ENCODE peak calls at places on chromosomes 16 and 17, in ten cellular contexts. Y is stomach, M is HCT116, K is GM12878, E is esophagus muscularis mucosa, P is breast epithelium, J is H1, W is sigmoid colon, F is transverse colon, T is prostate gland. X is an unnamed sample.

GRCh38 chr17:80695979-80696378 is 151.3 kb downstream of the RPTOR start:
- DNase-seq in Y (no peak), M (no peak), K (no peak), E (no peak), P (no peak), J (no peak), W (no peak), F (no peak), T (no peak), X (no peak)

GRCh38 chr17:61862105-61862574 is 1.2 kb downstream of the BRIP1 start:
- DNase-seq in Y (no peak), M (no peak), K (no peak), E (no peak), P (no peak), J (no peak), W (no peak), F (no peak), T (no peak), X (no peak)

GRCh38 chr17:44308865-44309264 is 464 bp downstream of the RUNDC3A start:
- DNase-seq in Y (no peak), M (no peak), K (no peak), E (no peak), P (no peak), J (no peak), W (no peak), F (no peak), T (no peak), X (no peak)

GRCh38 chr17:35764123-35764991 is 3.7 kb downstream of the C17orf50 start:
- DNase-seq in Y (peak; percentile 92), M (peak; percentile 79), K (peak; percentile 49), E (peak; percentile 95), P (peak; percentile 76), J (peak; percentile 90), W (peak; percentile 91), F (peak; percentile 93), T (peak; percentile 80), X (peak; percentile 98)

GRCh38 chr16:62036101-62036806 is at the start of gene CDH8:
- DNase-seq in Y (no peak), M (no peak), K (no peak), E (no peak), P (no peak), J (no peak), W (no peak), F (no peak), T (no peak), X (no peak)

GRCh38 chr17:3913531-3914318 is 2.5 kb downstream of the P2RX1 start:
- DNase-seq in Y (peak; percentile 85), M (peak; percentile 54), K (peak; percentile 56), E (no peak), P (peak; percentile 70), J (peak; percentile 58), W (peak; percentile 88), F (peak; percentile 88), T (peak; percentile 63), X (peak; percentile 85)

GRCh38 chr16:82105107-82105506 is 64.9 kb downstream of the MPHOSPH6 start:
- DNase-seq in Y (no peak), M (no peak), K (no peak), E (peak; percentile 62), P (no peak), J (no peak), W (no peak), F (no peak), T (no peak), X (no peak)

GRCh38 chr17:75552847-75553552 is 27.5 kb downstream of the LLGL2 start:
- DNase-seq in Y (no peak), M (no peak), K (no peak), E (no peak), P (no peak), J (no peak), W (no peak), F (no peak), T (no peak), X (no peak)

GRCh38 chr17:35185849-35186248 is 8.3 kb downstream of the SLC35G3 start:
- DNase-seq in Y (no peak), M (no peak), K (peak; percentile 25), E (no peak), P (no peak), J (no peak), W (no peak), F (no peak), T (no peak), X (no peak)

GRCh38 chr16:21608647-21609328 is 9.4 kb downstream of the METTL9 start:
- DNase-seq in Y (no peak), M (no peak), K (no peak), E (no peak), P (no peak), J (no peak), W (no peak), F (no peak), T (no peak), X (no peak)

GRCh38 chr16:53457670-53458069 is 23.4 kb downstream of the RBL2 start:
- DNase-seq in Y (no peak), M (no peak), K (peak; percentile 92), E (no peak), P (no peak), J (no peak), W (no peak), F (peak; percentile 57), T (no peak), X (peak; percentile 34)

DNA sequence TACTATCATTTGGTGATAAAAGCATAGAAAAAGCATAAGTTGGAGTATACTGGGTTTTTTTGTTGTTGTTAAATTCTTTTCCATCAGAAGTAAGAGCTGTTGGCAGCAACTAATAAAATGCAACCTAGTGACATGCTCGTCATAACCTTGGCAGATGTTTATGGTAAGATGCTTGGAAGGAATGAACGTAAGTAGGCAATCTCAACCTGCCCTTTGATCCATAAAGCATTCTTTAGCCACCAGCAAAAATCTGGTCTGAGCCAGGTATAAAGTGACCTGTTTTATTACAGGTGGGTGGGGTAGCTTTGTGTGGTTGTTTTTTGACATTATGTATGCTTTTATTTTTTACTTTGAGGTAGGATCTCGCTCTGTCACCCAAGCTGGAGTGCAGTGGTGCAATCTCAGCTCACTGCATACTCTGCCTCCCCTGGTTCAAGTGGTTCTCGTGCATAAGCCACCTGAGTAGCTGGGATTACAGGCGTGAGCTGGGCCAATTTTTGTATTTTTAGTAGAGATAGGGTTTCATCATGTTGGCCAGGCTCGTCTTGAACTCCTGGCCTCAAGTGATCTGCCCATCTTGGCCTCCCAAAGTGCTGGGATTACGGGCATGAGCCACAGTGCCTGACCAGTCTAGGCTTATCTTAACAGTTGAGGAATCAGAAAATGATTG is 22.0 kb downstream of the WSB1 start:
- DNase-seq in Y (no peak), M (no peak), K (no peak), E (peak; percentile 17), P (no peak), J (no peak), W (no peak), F (no peak), T (no peak), X (no peak)
- TF ChIP-seq POLR2AphosphoS5 in Y (no peak), M (no peak), K (no peak), E (no peak), P (no peak), J (no peak), W (no peak), F (no peak), T (no peak), X (no peak)

GRCh38 chr16:67872631-67873434 is at the start of gene EDC4:
- DNase-seq in Y (peak; percentile 85), M (peak; percentile 52), K (peak; percentile 48), E (peak; percentile 94), P (peak; percentile 81), J (no peak), W (peak; percentile 92), F (peak; percentile 88), T (peak; percentile 48), X (peak; percentile 97)
- TF ChIP-seq POLR2A in Y (no peak), M (no peak), K (peak; percentile 96), E (peak; percentile 60), P (peak; percentile 28), J (no peak), W (peak; percentile 60), F (peak; percentile 74), T (peak; percentile 19), X (peak; percentile 86)

GRCh38 chr17:42129109-42129837 is 6.7 kb downstream of the HSPB9 start:
- DNase-seq in Y (no peak), M (no peak), K (no peak), E (no peak), P (no peak), J (no peak), W (peak; percentile 77), F (no peak), T (no peak), X (no peak)
- TF ChIP-seq POLR2AphosphoS5 in Y (no peak), M (no peak), K (no peak), E (peak; percentile 56), P (no peak), J (no peak), W (no peak), F (no peak), T (no peak), X (peak; percentile 24)

DNA sequence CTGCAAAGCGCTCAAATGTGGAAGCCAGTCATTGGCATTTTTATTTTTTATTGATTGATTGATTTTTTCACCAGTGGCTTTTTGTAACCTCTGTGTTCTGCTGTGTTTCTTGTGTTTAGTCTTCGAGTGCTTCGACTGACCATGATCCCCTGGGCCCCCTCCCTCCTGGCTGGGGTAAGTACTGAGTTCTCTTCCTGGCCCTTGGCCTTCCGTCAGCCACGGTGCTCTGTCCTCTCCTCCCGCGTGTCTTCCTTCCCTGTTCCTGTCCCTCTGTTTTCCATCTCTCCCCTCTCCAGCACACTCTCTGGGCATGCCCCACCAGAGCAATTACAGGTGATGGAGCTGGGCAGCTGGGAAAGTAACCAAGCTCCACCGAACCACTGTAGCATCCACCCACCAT is 25.8 kb upstream of the CLEC18A start:
- DNase-seq in Y (no peak), M (no peak), K (no peak), E (no peak), P (no peak), J (no peak), W (no peak), F (no peak), T (no peak), X (no peak)
- TF ChIP-seq POLR2A in Y (no peak), M (no peak), K (no peak), E (no peak), P (no peak), J (no peak), W (no peak), F (no peak), T (no peak), X (no peak)

GRCh38 chr16:4515611-4516233 is 22.9 kb downstream of the CDIP1 start:
- DNase-seq in Y (no peak), M (no peak), K (peak; percentile 52), E (no peak), P (no peak), J (no peak), W (no peak), F (no peak), T (no peak), X (no peak)
- TF ChIP-seq POLR2AphosphoS5 in Y (no peak), M (no peak), K (no peak), E (no peak), P (no peak), J (no peak), W (no peak), F (no peak), T (no peak), X (no peak)

X was measured in GM12891.